ENCODE peak calls at places on chromosomes 11 and 22, in nine cellular contexts. P is body of pancreas; Y is GM23338; X is A549; N is mucosa of descending colon; Q is Peyer's patch; W is CD4-positive, alpha-beta memory T cell; M is GM23248; R is upper lobe of right lung. H is an unnamed sample. For H3K4me1, the result is how much of the 10 kb centered on the place peaks cover.

GRCh38 chr11:132439711-132440300 is 1069.4 kb downstream of the NTM start:
- DNase-seq in X (no peak), M (no peak), R (no peak), P (no peak), N (no peak), Y (no peak), W (no peak), Q (no peak), H (no peak)

GRCh38 chr11:88454881-88455280 is 117.3 kb upstream of the CTSC start:
- DNase-seq in X (no peak), P (no peak), M (peak), Q (no peak), R (no peak), W (no peak), N (no peak), Y (no peak), H (no peak)

GRCh38 chr11:1129666-1130160 is 28.0 kb upstream of the MUC5AC start:
- DNase-seq in M (no peak), N (no peak), Q (peak), Y (no peak), W (no peak), X (no peak), R (no peak), P (no peak), H (no peak)

GRCh38 chr22:42282252-42282942 is 11.9 kb upstream of the TCF20 start:
- DNase-seq in Q (peak), X (no peak), Y (no peak), W (no peak), P (no peak), R (peak), M (no peak), N (peak), H (no peak)

GRCh38 chr11:78038697-78039313 is 15.7 kb upstream of the KCTD14 start:
- DNase-seq in Y (no peak), W (no peak), N (peak), R (no peak), X (no peak), Q (peak), P (peak), M (no peak), H (no peak)

GRCh38 chr11:706957-707816 is 1.2 kb downstream of the EPS8L2 start:
- DNase-seq in Q (peak), N (peak), R (peak), W (no peak), X (peak), P (peak), Y (peak), M (peak), H (no peak)

GRCh38 chr22:50705219-50705691 is 32.6 kb downstream of the SHANK3 start:
- DNase-seq in R (peak), W (no peak), N (no peak), P (peak), X (no peak), M (no peak), Q (no peak), Y (peak), H (peak)

GRCh38 chr11:33622231-33622630 is 78.4 kb downstream of the C11orf91 start:
- DNase-seq in Q (no peak), W (no peak), P (no peak), X (no peak), R (no peak), M (peak), Y (no peak), N (no peak), H (no peak)

GRCh38 chr11:5129457-5129877 is 8.7 kb downstream of the OR52A5 start:
- DNase-seq in R (no peak), Q (no peak), N (no peak), W (no peak), P (no peak), X (no peak), M (peak), Y (no peak), H (no peak)

GRCh38 chr11:133835258-133836075 is 9.8 kb downstream of the SPATA19 start:
- DNase-seq in M (peak), X (peak), Q (peak), N (no peak), Y (peak), W (no peak), P (peak), R (no peak), H (peak)

GRCh38 chr22:44109417-44109816 is 71.3 kb upstream of the PARVG start:
- DNase-seq in X (no peak), Q (no peak), Y (no peak), W (no peak), N (no peak), R (peak), P (no peak), M (no peak), H (no peak)

GRCh38 chr22:35305525-35306070 is 5.9 kb downstream of the TOM1 start:
- DNase-seq in P (no peak), M (no peak), Y (no peak), N (no peak), X (no peak), R (no peak), W (no peak), Q (no peak), H (no peak)

GRCh38 chr11:61121917-61122316 is 19.6 kb downstream of the CD5 start:
- DNase-seq in W (no peak), Q (no peak), M (no peak), Y (no peak), X (no peak), N (no peak), R (no peak), P (no peak), H (no peak)

DNA sequence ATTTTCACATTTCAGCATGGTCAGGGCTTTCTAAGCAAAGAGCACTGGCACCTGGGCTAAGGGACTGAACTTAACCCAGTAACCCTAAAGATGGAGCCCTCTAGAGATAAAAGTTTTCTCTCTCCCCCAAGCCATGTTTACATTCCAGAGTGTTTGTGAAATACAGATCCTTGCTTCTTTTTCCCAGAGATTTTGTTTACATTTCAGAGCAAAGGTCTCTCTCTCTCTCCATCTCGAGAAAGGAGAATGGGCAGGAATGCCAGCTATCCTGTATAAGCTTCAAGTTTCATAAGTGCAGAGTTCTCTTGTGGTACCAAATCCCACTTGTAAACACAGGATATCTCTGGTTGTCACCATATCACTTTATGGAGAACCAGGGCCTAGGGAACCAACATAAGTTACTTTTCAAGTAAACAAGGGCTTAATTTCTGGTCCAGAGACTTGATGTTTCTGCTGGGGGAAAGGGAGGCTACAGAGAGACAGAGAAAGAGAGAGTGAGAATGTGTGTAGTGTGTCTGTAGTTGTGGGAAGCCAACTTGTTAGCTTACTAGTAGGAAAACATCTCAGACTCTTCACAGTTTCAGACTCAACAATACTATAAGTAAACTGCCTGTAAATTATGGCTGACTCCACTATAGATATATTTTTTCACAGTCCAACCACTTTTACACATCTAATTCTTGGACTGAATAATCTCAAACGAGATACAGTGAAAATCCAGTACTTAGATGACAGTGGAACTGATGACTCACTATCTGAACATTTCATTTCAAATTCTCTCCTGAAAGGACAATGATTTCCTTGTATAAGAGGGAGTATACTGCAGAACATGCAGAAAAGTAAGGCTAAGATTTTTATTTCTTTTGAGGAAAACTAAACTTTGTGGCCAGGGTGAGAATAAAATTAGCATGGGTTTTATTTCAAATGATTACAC is 76.2 kb downstream of the ARHGAP32 start:
- DNase-seq in X (no peak), M (peak), N (no peak), R (no peak), P (no peak), Y (no peak), Q (no peak), W (no peak), H (no peak)
- H3K4me1 ChIP-seq in X (under half), M (under half), N (under half), R (under half), P (under half), Y (under half), Q (under half), W (under half), H (under half)

GRCh38 chr11:46388619-46389449 is 2.7 kb downstream of the CHRM4 start:
- DNase-seq in W (no peak), Q (no peak), R (no peak), M (no peak), N (no peak), X (no peak), Y (peak), P (no peak), H (no peak)
- H3K4me3 ChIP-seq in W (no peak), Q (no peak), R (no peak), M (peak), N (no peak), X (peak), Y (peak), P (no peak), H (no peak)

GRCh38 chr11:114075343-114075610 is 15.8 kb downstream of the ZBTB16 start:
- DNase-seq in Y (no peak), N (no peak), P (no peak), M (no peak), X (no peak), Q (no peak), W (no peak), R (no peak), H (no peak)
- H3K4me1 ChIP-seq in Y (under half), N (under half), P (half or more), M (under half), X (under half), Q (under half), W (half or more), R (half or more), H (under half)

DNA sequence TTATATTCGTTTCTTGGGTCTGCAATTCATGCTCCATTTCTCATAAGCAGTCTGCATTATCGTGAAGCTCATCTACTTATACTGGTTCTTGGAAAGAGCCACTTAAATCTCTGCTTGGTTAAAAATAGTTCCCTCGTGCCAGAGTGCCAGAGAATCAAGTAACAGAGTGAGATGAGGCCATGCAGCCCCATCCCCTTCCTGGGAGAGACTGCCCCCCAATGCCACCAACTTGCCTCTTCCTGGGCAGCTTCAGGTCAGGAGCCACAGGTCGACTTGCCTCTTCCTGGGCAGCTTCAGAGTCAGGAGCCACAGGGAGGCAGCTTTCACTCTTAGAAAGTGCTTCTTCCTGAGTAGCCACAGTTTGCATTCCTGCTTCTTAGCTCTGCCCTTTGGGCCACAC is 223.9 kb upstream of the ZBED5 start:
- DNase-seq in M (no peak), W (no peak), N (no peak), Q (no peak), X (no peak), Y (peak), R (no peak), P (no peak), H (no peak)
- H3K4me3 ChIP-seq in M (no peak), W (no peak), N (no peak), Q (no peak), X (no peak), Y (no peak), R (no peak), P (no peak), H (no peak)

DNA sequence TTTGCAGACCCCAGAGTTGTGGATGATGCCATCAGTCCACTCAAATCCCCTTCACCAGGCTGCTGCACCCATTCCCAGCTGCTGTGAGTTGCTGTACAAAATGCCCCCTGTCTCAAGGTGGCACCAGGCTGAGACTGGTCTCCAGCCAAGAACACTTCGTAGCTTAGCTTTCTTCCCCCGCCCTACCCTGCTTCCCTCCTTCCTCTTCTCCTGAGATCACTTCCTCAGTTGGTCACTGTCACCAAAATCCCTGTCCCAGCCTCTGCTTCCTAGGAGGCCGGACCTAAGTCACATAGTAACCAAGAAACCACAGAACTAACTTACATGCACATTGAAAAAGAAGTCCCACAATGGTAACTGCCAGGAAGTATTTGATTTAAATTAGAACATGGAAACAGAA is 18.4 kb upstream of the ARRB1 start:
- DNase-seq in M (no peak), P (no peak), Y (no peak), Q (no peak), X (no peak), W (no peak), N (no peak), R (no peak), H (no peak)
- H3K4me1 ChIP-seq in M (under half), P (under half), Y (under half), Q (under half), X (under half), W (under half), N (under half), R (under half), H (under half)

GRCh38 chr11:86954288-86955110 is 696 bp downstream of the FZD4 start:
- DNase-seq in P (peak), R (peak), W (no peak), X (peak), Y (peak), M (peak), Q (no peak), N (peak), H (peak)

GRCh38 chr11:86955111-86955673 is at the start of gene FZD4:
- DNase-seq in Y (peak), X (peak), W (peak), N (peak), M (peak), P (peak), R (peak), Q (peak), H (peak)

GRCh38 chr11:86952221-86952875 is 2.8 kb downstream of the FZD4 start:
- DNase-seq in Y (no peak), W (no peak), R (no peak), M (no peak), X (no peak), N (no peak), P (no peak), Q (no peak), H (no peak)

GRCh38 chr11:86951706-86952105 is 3.5 kb downstream of the FZD4 start:
- DNase-seq in Q (no peak), R (no peak), M (no peak), X (no peak), N (no peak), P (no peak), W (no peak), Y (no peak), H (no peak)

DNA sequence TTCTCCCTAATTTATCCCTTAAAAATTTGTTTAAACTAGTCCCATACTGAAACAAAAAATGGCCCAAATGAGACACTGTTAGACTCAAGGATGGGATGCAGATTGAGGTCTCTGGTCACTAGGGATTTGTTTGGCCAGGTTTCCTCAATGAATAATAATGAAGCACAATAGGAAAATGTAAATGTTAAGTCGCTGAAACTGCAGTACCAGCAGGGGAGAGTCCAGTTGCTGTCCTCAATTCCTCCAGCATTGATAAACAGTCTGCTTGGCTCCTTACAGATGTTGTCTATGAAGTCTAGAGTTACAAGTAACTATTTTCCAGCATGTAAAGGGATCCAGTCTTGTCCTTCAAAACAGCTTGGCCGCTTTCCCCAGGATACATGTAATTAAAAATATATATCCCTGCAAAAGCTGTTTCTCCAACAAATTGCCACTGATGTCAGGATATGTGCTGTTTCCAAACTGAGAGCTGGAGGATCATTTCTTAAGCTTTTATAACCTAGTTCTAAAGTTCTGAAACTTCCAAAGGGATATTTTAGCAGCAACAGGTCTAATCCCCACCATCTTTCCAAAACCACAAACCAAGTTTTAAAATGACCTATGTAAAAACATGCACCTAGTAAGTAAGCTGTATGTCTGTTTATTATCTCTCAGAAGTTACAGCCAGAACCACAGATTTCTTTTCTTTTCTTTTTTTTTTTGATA is 2.1 kb downstream of the FZD4 start:
- DNase-seq in W (no peak), M (peak), N (no peak), Q (no peak), P (no peak), R (no peak), X (no peak), Y (peak), H (no peak)
- H3K4me3 ChIP-seq in W (no peak), M (peak), N (no peak), Q (peak), P (no peak), R (peak), X (no peak), Y (no peak), H (no peak)

GRCh38 chr11:21895686-21896085 is 297.2 kb upstream of the ANO5 start:
- DNase-seq in X (no peak), Y (no peak), N (no peak), M (no peak), P (no peak), R (no peak), Q (no peak), W (no peak), H (no peak)
- H3K4me1 ChIP-seq in X (under half), Y (under half), N (under half), M (under half), P (under half), R (under half), Q (under half), W (under half), H (under half)